ENCODE peak calls at places on chromosomes 7 and 10, in four cellular contexts. C is stimulated activated CD4-positive, alpha-beta T cell treated with anti-CD3 and anti-CD28 coated beads, TNF-alpha, amount 100 ng/mL, for 1 hour; D is BE2C; S is esophagus squamous epithelium. J is an unnamed sample.

GRCh38 chr7:138021889-138022288 is 20.0 kb upstream of the CREB3L2 start:
- DNase-seq in C (no peak), D (no peak), S (no peak), J (no peak)

GRCh38 chr7:122369756-122370155 is 65.2 kb upstream of the FEZF1 start:
- DNase-seq in C (no peak), D (no peak), S (no peak), J (no peak)

GRCh38 chr10:62083413-62083794 is 181.9 kb downstream of the ARID5B start:
- DNase-seq in D (no peak), C (no peak), S (no peak), J (no peak)

GRCh38 chr7:131753620-131754222 is 197.3 kb upstream of the PODXL start:
- DNase-seq in C (no peak), D (peak), S (no peak), J (peak)

GRCh38 chr10:133082685-133083421 is 4.9 kb upstream of the ADGRA1 start:
- DNase-seq in D (no peak), S (no peak), C (no peak), J (no peak)

GRCh38 chr7:106022193-106022821 is 59.2 kb downstream of the CDHR3 start:
- DNase-seq in D (no peak), S (no peak), C (peak), J (no peak)

GRCh38 chr10:58438340-58438739 is 53.1 kb downstream of the TFAM start:
- DNase-seq in S (no peak), C (no peak), D (no peak), J (peak)

GRCh38 chr10:71963756-71964668 is at the start of gene CHST3:
- DNase-seq in D (peak), C (no peak), S (no peak), J (peak)

GRCh38 chr10:3757638-3758490 is 27.1 kb downstream of the KLF6 start:
- DNase-seq in C (peak), D (peak), S (no peak), J (peak)

GRCh38 chr10:46293832-46294640 is 7.2 kb downstream of the ANTXRL start:
- DNase-seq in C (no peak), S (no peak), D (no peak), J (peak)

GRCh38 chr7:130486114-130486962 is 5.5 kb upstream of the MEST start:
- DNase-seq in D (peak), S (no peak), C (peak), J (no peak)

GRCh38 chr7:105388373-105389089 is at the start of gene SRPK2:
- DNase-seq in S (no peak), C (peak), D (peak), J (peak)

GRCh38 chr10:105993609-105994008 is 1170.9 kb downstream of the SORCS1 start:
- DNase-seq in D (no peak), C (no peak), S (no peak), J (no peak)

GRCh38 chr7:48083114-48083830 is 5.8 kb upstream of the UPP1 start:
- DNase-seq in C (no peak), S (no peak), D (no peak), J (peak)

GRCh38 chr7:2014391-2015241 is 218.1 kb downstream of the MAD1L1 start:
- DNase-seq in S (no peak), C (no peak), D (peak), J (no peak)

GRCh38 chr7:19122018-19122588 is 4.7 kb upstream of the TWIST1 start:
- DNase-seq in S (no peak), C (no peak), D (no peak), J (peak)

GRCh38 chr10:114684822-114685209 is 26.7 kb upstream of the ABLIM1 start:
- DNase-seq in D (peak), C (no peak), S (no peak), J (peak)

GRCh38 chr10:33334170-33334838 is at the start of gene NRP1:
- DNase-seq in D (peak), S (no peak), C (no peak), J (no peak)

GRCh38 chr10:69814251-69814650 is 12.5 kb downstream of the COL13A1 start:
- DNase-seq in C (no peak), D (no peak), S (no peak), J (no peak)

GRCh38 chr7:77253151-77253550 is 53.5 kb upstream of the FGL2 start:
- DNase-seq in D (no peak), C (no peak), S (no peak), J (no peak)

GRCh38 chr10:68105820-68106219 is 3.5 kb upstream of the MYPN start:
- DNase-seq in C (no peak), S (no peak), D (peak), J (peak)

GRCh38 chr10:132452216-132452650 is 55.2 kb downstream of the PWWP2B start:
- DNase-seq in S (no peak), D (no peak), C (no peak), J (no peak)